ENCODE peak calls at places on chromosomes 11 and 22, in six cellular contexts. One of them, this sample, is unnamed.

GRCh38 chr22:50009765-50010675 is 2.5 kb downstream of the IL17REL start:
- DNase-seq in ureter: peak; percentile 56
- DNase-seq in stimulated activated CD8-positive, alpha-beta memory T cell treated with anti-CD3 and anti-CD28 coated beads, Interleukin-15, amount 100 ng/mL, for 4 hours: no peak
- DNase-seq in HL-60: no peak
- DNase-seq in choroid plexus epithelial cell: no peak
- DNase-seq in OCI-M1: no peak
- DNase-seq in this sample: no peak

GRCh38 chr11:78365381-78365792 is 52.2 kb downstream of the GAB2 start:
- DNase-seq in ureter: no peak
- DNase-seq in stimulated activated CD8-positive, alpha-beta memory T cell treated with anti-CD3 and anti-CD28 coated beads, Interleukin-15, amount 100 ng/mL, for 4 hours: no peak
- DNase-seq in HL-60: no peak
- DNase-seq in choroid plexus epithelial cell: peak; percentile 40
- DNase-seq in OCI-M1: no peak
- DNase-seq in this sample: no peak

GRCh38 chr11:34630544-34630943 is 9.7 kb downstream of the EHF start:
- DNase-seq in ureter: no peak
- DNase-seq in stimulated activated CD8-positive, alpha-beta memory T cell treated with anti-CD3 and anti-CD28 coated beads, Interleukin-15, amount 100 ng/mL, for 4 hours: no peak
- DNase-seq in HL-60: no peak
- DNase-seq in choroid plexus epithelial cell: no peak
- DNase-seq in OCI-M1: no peak
- DNase-seq in this sample: no peak

GRCh38 chr11:65388731-65389130 is 2.3 kb downstream of the FRMD8 start:
- DNase-seq in ureter: no peak
- DNase-seq in stimulated activated CD8-positive, alpha-beta memory T cell treated with anti-CD3 and anti-CD28 coated beads, Interleukin-15, amount 100 ng/mL, for 4 hours: no peak
- DNase-seq in HL-60: no peak
- DNase-seq in choroid plexus epithelial cell: peak; percentile 27
- DNase-seq in OCI-M1: no peak
- DNase-seq in this sample: no peak

GRCh38 chr11:8382436-8383053 is 118.9 kb upstream of the LMO1 start:
- DNase-seq in ureter: no peak
- DNase-seq in stimulated activated CD8-positive, alpha-beta memory T cell treated with anti-CD3 and anti-CD28 coated beads, Interleukin-15, amount 100 ng/mL, for 4 hours: no peak
- DNase-seq in HL-60: no peak
- DNase-seq in choroid plexus epithelial cell: peak; percentile 15
- DNase-seq in OCI-M1: no peak
- DNase-seq in this sample: no peak

GRCh38 chr11:101470414-101470813 is 113.4 kb downstream of the TRPC6 start:
- DNase-seq in ureter: no peak
- DNase-seq in stimulated activated CD8-positive, alpha-beta memory T cell treated with anti-CD3 and anti-CD28 coated beads, Interleukin-15, amount 100 ng/mL, for 4 hours: no peak
- DNase-seq in HL-60: no peak
- DNase-seq in choroid plexus epithelial cell: no peak
- DNase-seq in OCI-M1: peak; percentile 13
- DNase-seq in this sample: no peak

GRCh38 chr11:85811624-85812023 is 683 bp upstream of the SYTL2 start:
- DNase-seq in ureter: no peak
- DNase-seq in stimulated activated CD8-positive, alpha-beta memory T cell treated with anti-CD3 and anti-CD28 coated beads, Interleukin-15, amount 100 ng/mL, for 4 hours: no peak
- DNase-seq in HL-60: no peak
- DNase-seq in choroid plexus epithelial cell: no peak
- DNase-seq in OCI-M1: no peak
- DNase-seq in this sample: no peak

GRCh38 chr11:15816996-15817395 is 539.4 kb downstream of the SOX6 start:
- DNase-seq in ureter: no peak
- DNase-seq in stimulated activated CD8-positive, alpha-beta memory T cell treated with anti-CD3 and anti-CD28 coated beads, Interleukin-15, amount 100 ng/mL, for 4 hours: no peak
- DNase-seq in HL-60: no peak
- DNase-seq in choroid plexus epithelial cell: peak; percentile 53
- DNase-seq in OCI-M1: no peak
- DNase-seq in this sample: no peak

GRCh38 chr11:48081151-48082010 is 101.0 kb downstream of the PTPRJ start:
- DNase-seq in ureter: peak; percentile 48
- DNase-seq in stimulated activated CD8-positive, alpha-beta memory T cell treated with anti-CD3 and anti-CD28 coated beads, Interleukin-15, amount 100 ng/mL, for 4 hours: no peak
- DNase-seq in HL-60: peak; percentile 51
- DNase-seq in choroid plexus epithelial cell: peak; percentile 78
- DNase-seq in OCI-M1: no peak
- DNase-seq in this sample: no peak

GRCh38 chr22:19825016-19825339 is 29.7 kb downstream of the GNB1L start:
- DNase-seq in ureter: peak; percentile 40
- DNase-seq in stimulated activated CD8-positive, alpha-beta memory T cell treated with anti-CD3 and anti-CD28 coated beads, Interleukin-15, amount 100 ng/mL, for 4 hours: no peak
- DNase-seq in HL-60: no peak
- DNase-seq in choroid plexus epithelial cell: no peak
- DNase-seq in OCI-M1: no peak
- DNase-seq in this sample: no peak

GRCh38 chr11:121891134-121891533 is 224.9 kb downstream of the BLID start:
- DNase-seq in ureter: no peak
- DNase-seq in stimulated activated CD8-positive, alpha-beta memory T cell treated with anti-CD3 and anti-CD28 coated beads, Interleukin-15, amount 100 ng/mL, for 4 hours: no peak
- DNase-seq in HL-60: no peak
- DNase-seq in choroid plexus epithelial cell: no peak
- DNase-seq in OCI-M1: no peak
- DNase-seq in this sample: no peak

GRCh38 chr11:131495417-131495816 is 125.0 kb downstream of the NTM start:
- DNase-seq in ureter: peak; percentile 59
- DNase-seq in stimulated activated CD8-positive, alpha-beta memory T cell treated with anti-CD3 and anti-CD28 coated beads, Interleukin-15, amount 100 ng/mL, for 4 hours: no peak
- DNase-seq in HL-60: no peak
- DNase-seq in choroid plexus epithelial cell: no peak
- DNase-seq in OCI-M1: no peak
- DNase-seq in this sample: no peak

GRCh38 chr11:117950320-117950719 is 21.1 kb upstream of the TMPRSS13 start:
- DNase-seq in ureter: no peak
- DNase-seq in stimulated activated CD8-positive, alpha-beta memory T cell treated with anti-CD3 and anti-CD28 coated beads, Interleukin-15, amount 100 ng/mL, for 4 hours: no peak
- DNase-seq in HL-60: no peak
- DNase-seq in choroid plexus epithelial cell: peak; percentile 5
- DNase-seq in OCI-M1: peak; percentile 76
- DNase-seq in this sample: no peak

GRCh38 chr11:128497057-128497957 is 90.1 kb downstream of the ETS1 start:
- DNase-seq in ureter: no peak
- DNase-seq in stimulated activated CD8-positive, alpha-beta memory T cell treated with anti-CD3 and anti-CD28 coated beads, Interleukin-15, amount 100 ng/mL, for 4 hours: no peak
- DNase-seq in HL-60: no peak
- DNase-seq in choroid plexus epithelial cell: peak; percentile 98
- DNase-seq in OCI-M1: no peak
- DNase-seq in this sample: no peak

GRCh38 chr22:45276507-45276906 is 8.2 kb upstream of the UPK3A start:
- DNase-seq in ureter: no peak
- DNase-seq in stimulated activated CD8-positive, alpha-beta memory T cell treated with anti-CD3 and anti-CD28 coated beads, Interleukin-15, amount 100 ng/mL, for 4 hours: no peak
- DNase-seq in HL-60: no peak
- DNase-seq in choroid plexus epithelial cell: no peak
- DNase-seq in OCI-M1: no peak
- DNase-seq in this sample: no peak

GRCh38 chr11:111417766-111418435 is 38.8 kb upstream of the POU2AF1 start:
- DNase-seq in ureter: peak; percentile 65
- DNase-seq in stimulated activated CD8-positive, alpha-beta memory T cell treated with anti-CD3 and anti-CD28 coated beads, Interleukin-15, amount 100 ng/mL, for 4 hours: no peak
- DNase-seq in HL-60: no peak
- DNase-seq in choroid plexus epithelial cell: peak; percentile 97
- DNase-seq in OCI-M1: no peak
- DNase-seq in this sample: no peak

GRCh38 chr22:46114518-46115387 is 35.6 kb upstream of the PPARA start:
- DNase-seq in ureter: no peak
- DNase-seq in stimulated activated CD8-positive, alpha-beta memory T cell treated with anti-CD3 and anti-CD28 coated beads, Interleukin-15, amount 100 ng/mL, for 4 hours: no peak
- DNase-seq in HL-60: no peak
- DNase-seq in choroid plexus epithelial cell: no peak
- DNase-seq in OCI-M1: no peak
- DNase-seq in this sample: no peak

GRCh38 chr11:78737891-78738290 is 163.2 kb upstream of the NARS2 start:
- DNase-seq in ureter: no peak
- DNase-seq in stimulated activated CD8-positive, alpha-beta memory T cell treated with anti-CD3 and anti-CD28 coated beads, Interleukin-15, amount 100 ng/mL, for 4 hours: no peak
- DNase-seq in HL-60: no peak
- DNase-seq in choroid plexus epithelial cell: peak; percentile 17
- DNase-seq in OCI-M1: no peak
- DNase-seq in this sample: no peak